ENCODE peak calls at places on chromosomes 13 and 19, in ten cellular contexts. W is suprapubic skin, X is Peyer's patch, Z is testis, G is heart left ventricle, B is adrenal gland, J is A549, N is esophagus muscularis mucosa, R is esophagus squamous epithelium, H is prostate gland. F is an unnamed sample.

GRCh38 chr13:20810808-20811207 is 37.0 kb upstream of the EEF1AKMT1 start:
- DNase-seq in G (no peak), Z (no peak), J (no peak), W (no peak), R (no peak), N (no peak), X (no peak), H (no peak), B (no peak), F (no peak)

GRCh38 chr13:95564948-95565347 is 12.4 kb downstream of the CLDN10 start:
- DNase-seq in N (no peak), J (no peak), W (no peak), G (no peak), Z (no peak), R (no peak), B (no peak), H (no peak), X (no peak), F (no peak)

GRCh38 chr13:44184740-44185139 is 188.9 kb upstream of the SERP2 start:
- DNase-seq in J (no peak), X (no peak), R (no peak), H (no peak), B (no peak), Z (no peak), W (no peak), N (no peak), G (no peak), F (no peak)

GRCh38 chr19:15641901-15642491 is 1.3 kb downstream of the CYP4F3 start:
- DNase-seq in J (no peak), H (no peak), N (no peak), W (no peak), G (no peak), X (no peak), R (peak), Z (no peak), B (no peak), F (no peak)

GRCh38 chr13:106433066-106433465 is 102.4 kb downstream of the EFNB2 start:
- DNase-seq in J (peak), W (no peak), X (no peak), N (peak), G (no peak), R (no peak), H (no peak), B (no peak), Z (no peak), F (no peak)

GRCh38 chr19:16496613-16496983 is 404 bp downstream of the C19orf44 start:
- DNase-seq in N (no peak), W (no peak), B (peak), G (peak), H (no peak), J (no peak), R (no peak), Z (peak), X (no peak), F (peak)

GRCh38 chr13:63184693-63185092 is 1769.0 kb upstream of the PCDH20 start:
- DNase-seq in Z (no peak), R (no peak), J (peak), N (no peak), H (no peak), B (no peak), W (no peak), X (no peak), G (no peak), F (no peak)

GRCh38 chr13:100636004-100636403 is 38.6 kb downstream of the TMTC4 start:
- DNase-seq in H (no peak), N (no peak), W (no peak), B (no peak), J (no peak), G (no peak), Z (no peak), X (no peak), R (no peak), F (no peak)

GRCh38 chr19:18793144-18794028 is 2.3 kb upstream of the COMP start:
- DNase-seq in X (no peak), J (no peak), W (no peak), H (no peak), G (no peak), B (no peak), N (no peak), Z (no peak), R (no peak), F (no peak)

GRCh38 chr13:70339738-70340137 is 231.5 kb upstream of the KLHL1 start:
- DNase-seq in N (no peak), W (no peak), X (no peak), H (no peak), G (no peak), Z (peak), R (no peak), B (no peak), J (peak), F (peak)

GRCh38 chr19:51096473-51097165 is 11.6 kb downstream of the CTU1 start:
- DNase-seq in R (no peak), W (no peak), X (no peak), G (no peak), J (peak), Z (no peak), N (no peak), H (no peak), B (no peak), F (no peak)

GRCh38 chr19:28519950-28520861 is 692.7 kb downstream of the UQCRFS1 start:
- DNase-seq in Z (no peak), G (no peak), X (no peak), R (no peak), J (no peak), W (no peak), H (no peak), B (peak), N (peak), F (no peak)

GRCh38 chr19:58307736-58308135 is 2.6 kb downstream of the ERVK3-1 start:
- DNase-seq in N (no peak), W (no peak), J (no peak), X (no peak), R (no peak), Z (no peak), B (no peak), H (no peak), G (no peak), F (no peak)

GRCh38 chr19:4380254-4380727 is 20.1 kb downstream of the SH3GL1 start:
- DNase-seq in R (no peak), H (no peak), B (peak), G (peak), Z (peak), W (peak), X (peak), N (no peak), J (no peak), F (no peak)

GRCh38 chr19:16368385-16369305 is 44.0 kb downstream of the KLF2 start:
- DNase-seq in J (no peak), B (peak), N (no peak), H (no peak), X (peak), R (no peak), Z (no peak), G (no peak), W (no peak), F (no peak)

GRCh38 chr13:57946361-57946760 is 314.8 kb downstream of the PCDH17 start:
- DNase-seq in W (no peak), X (no peak), Z (no peak), B (no peak), J (no peak), G (no peak), R (no peak), N (no peak), H (no peak), F (no peak)

GRCh38 chr19:56333506-56333905 is 18.9 kb upstream of the ZSCAN5A start:
- DNase-seq in Z (peak), W (no peak), X (peak), N (no peak), B (peak), H (peak), R (no peak), G (no peak), J (peak), F (peak)

GRCh38 chr19:11204943-11205349 is 7.6 kb upstream of the KANK2 start:
- DNase-seq in N (no peak), X (no peak), H (no peak), Z (no peak), W (no peak), G (no peak), R (no peak), J (no peak), B (peak), F (no peak)

GRCh38 chr19:2358548-2359173 is 1.4 kb upstream of the TMPRSS9 start:
- DNase-seq in W (no peak), B (no peak), N (no peak), H (no peak), X (peak), J (no peak), R (no peak), Z (no peak), G (no peak), F (no peak)

GRCh38 chr13:112793545-112794445 is 104.0 kb downstream of the ATP11A start:
- DNase-seq in N (no peak), B (no peak), J (no peak), W (peak), X (peak), Z (no peak), H (no peak), G (no peak), R (no peak), F (peak)

GRCh38 chr13:41352935-41353801 is 42.1 kb downstream of the NAA16 start:
- DNase-seq in W (no peak), J (peak), X (peak), Z (peak), B (no peak), N (no peak), G (peak), R (no peak), H (no peak), F (no peak)

GRCh38 chr19:40442328-40443130 is 1.6 kb downstream of the SERTAD3 start:
- DNase-seq in R (no peak), J (no peak), W (no peak), N (no peak), H (no peak), G (no peak), X (no peak), B (peak), Z (no peak), F (no peak)

GRCh38 chr19:35518313-35518712 is 4.9 kb upstream of the DMKN start:
- DNase-seq in G (no peak), H (no peak), J (peak), X (no peak), B (no peak), Z (no peak), R (no peak), W (no peak), N (no peak), F (no peak)

GRCh38 chr13:107992542-107992941 is 222.8 kb downstream of the LIG4 start:
- DNase-seq in W (no peak), Z (no peak), R (no peak), J (no peak), H (no peak), X (no peak), G (no peak), B (no peak), N (no peak), F (no peak)

DNA sequence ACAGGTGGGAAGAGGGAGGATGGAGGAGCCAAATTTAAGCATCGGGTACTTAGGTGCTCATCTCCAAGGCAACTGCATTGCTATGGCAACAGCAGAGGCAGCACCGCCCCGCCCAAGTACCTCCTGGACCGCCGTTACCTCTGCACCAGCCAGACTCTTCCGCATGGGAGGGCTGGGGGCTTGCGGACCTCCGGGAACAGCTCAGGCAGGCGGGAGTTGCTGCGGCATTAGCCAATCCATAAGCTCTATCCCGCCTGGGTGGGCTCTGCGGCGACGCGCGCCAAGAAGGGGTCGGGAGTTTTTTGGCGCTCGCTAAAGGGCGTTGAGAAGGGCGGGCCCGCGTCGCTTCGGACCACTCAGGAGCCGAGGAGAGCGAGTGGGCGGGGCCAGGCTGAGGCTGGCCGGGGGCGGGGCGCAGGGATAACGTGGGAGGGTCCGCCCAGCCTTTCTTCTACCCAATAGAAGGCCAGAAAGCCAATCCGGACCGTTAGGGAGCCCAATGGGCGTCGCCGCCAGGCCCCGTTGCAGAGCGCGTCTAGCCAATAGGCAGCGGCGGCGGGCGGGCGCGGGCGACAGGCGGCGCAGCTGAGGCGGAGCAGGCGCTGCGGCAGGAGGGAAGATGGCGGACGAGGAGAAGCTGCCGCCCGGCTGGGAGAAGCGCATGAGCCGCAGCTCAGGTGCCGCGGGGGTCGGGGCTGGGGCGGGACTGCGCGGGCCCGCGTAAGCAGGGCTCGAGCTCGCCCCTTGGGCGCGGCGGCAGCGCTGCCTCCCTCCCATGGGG is at the start of gene PIN1:
- DNase-seq in X (peak), J (peak), N (peak), R (peak), W (peak), Z (peak), G (peak), H (peak), B (peak), F (peak)
- TF ChIP-seq POLR2A in X (peak), J (peak), N (no peak), R (no peak), W (peak), Z (no peak), G (no peak), H (no peak), B (no peak), F (no peak)

DNA sequence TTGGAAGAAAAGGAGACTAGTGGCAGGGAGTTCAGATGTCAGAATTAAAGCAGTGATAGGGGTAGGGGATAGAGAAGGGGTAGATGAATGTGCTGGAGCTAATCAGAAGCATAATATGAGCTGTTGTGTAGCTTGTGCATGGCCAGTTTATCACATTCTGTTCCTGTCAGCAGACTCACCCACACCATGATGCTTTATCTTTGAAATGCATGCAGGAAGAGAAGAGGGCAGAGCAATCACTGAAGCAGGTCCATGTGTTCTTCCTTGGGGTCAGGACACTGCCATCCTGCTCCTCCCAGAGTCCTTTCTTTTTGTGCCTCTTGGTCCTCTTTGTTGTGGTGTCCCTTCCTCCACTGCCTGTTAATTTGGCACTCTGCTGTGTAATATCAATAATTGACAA is 5.8 kb downstream of the CHAMP1 start:
- DNase-seq in W (no peak), H (no peak), B (no peak), G (no peak), X (no peak), N (no peak), Z (no peak), J (no peak), R (no peak), F (no peak)
- H3K4me3 ChIP-seq in W (no peak), H (no peak), B (no peak), G (no peak), X (no peak), N (no peak), Z (no peak), J (no peak), R (no peak), F (no peak)

DNA sequence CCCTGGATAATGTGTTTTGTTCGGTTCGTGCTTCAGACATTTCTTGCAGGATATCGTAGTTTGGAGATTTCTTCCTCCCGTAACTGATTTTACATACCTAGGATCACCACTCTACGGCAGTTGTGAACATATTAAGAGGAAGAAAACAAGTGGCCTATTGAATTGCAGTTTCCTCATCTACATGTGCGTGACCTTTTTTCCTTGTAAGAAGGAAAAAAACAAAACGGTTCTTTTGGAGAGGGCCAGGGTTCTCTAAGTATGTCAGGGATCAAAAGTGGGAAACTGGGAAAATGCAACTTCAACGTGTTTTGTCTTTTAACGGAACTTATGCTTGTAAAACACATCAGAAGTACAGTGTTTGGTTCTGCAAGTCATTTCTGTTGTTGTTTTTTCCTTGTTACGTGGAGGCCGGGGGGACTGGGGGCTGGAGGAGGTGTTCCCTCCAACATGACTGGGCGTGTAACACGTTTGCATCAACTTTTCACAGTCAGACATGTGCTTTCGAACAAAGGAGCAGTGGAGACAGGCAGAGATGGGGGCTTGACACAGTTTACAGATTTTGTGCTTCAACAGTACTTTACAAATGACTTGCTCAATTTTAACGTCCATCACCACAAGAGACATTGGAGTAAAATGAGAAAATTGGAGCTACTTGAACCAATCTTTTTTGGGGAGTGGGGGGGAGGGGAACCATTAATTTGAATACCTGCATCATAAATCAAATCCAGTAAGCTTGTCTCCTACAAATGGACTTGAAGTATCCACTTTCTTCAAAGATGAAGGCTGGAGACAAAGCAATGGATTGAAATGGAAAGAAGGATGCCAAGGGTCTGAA is 3.8 kb downstream of the ZC3H4 start:
- DNase-seq in N (no peak), G (no peak), Z (no peak), J (peak), X (peak), R (no peak), H (no peak), W (no peak), B (no peak), F (no peak)
- TF ChIP-seq POLR2A in N (no peak), G (no peak), Z (no peak), J (no peak), X (no peak), R (no peak), H (peak), W (no peak), B (no peak), F (no peak)

GRCh38 chr19:12965812-12966135 is 3.6 kb upstream of the DAND5 start:
- DNase-seq in H (no peak), W (no peak), J (no peak), X (no peak), R (no peak), Z (no peak), G (no peak), N (no peak), B (no peak), F (no peak)
- H3K4me3 ChIP-seq in H (peak), W (peak), J (peak), X (peak), R (peak), Z (peak), G (peak), N (peak), B (no peak), F (peak)

GRCh38 chr19:42816901-42817300 is 51.4 kb upstream of the PSG8 start:
- DNase-seq in H (no peak), G (no peak), N (no peak), R (no peak), B (no peak), W (no peak), J (peak), Z (no peak), X (no peak), F (no peak)
- TF ChIP-seq POLR2A in H (no peak), G (no peak), N (no peak), R (no peak), B (no peak), W (no peak), J (no peak), Z (no peak), X (no peak), F (no peak)

DNA sequence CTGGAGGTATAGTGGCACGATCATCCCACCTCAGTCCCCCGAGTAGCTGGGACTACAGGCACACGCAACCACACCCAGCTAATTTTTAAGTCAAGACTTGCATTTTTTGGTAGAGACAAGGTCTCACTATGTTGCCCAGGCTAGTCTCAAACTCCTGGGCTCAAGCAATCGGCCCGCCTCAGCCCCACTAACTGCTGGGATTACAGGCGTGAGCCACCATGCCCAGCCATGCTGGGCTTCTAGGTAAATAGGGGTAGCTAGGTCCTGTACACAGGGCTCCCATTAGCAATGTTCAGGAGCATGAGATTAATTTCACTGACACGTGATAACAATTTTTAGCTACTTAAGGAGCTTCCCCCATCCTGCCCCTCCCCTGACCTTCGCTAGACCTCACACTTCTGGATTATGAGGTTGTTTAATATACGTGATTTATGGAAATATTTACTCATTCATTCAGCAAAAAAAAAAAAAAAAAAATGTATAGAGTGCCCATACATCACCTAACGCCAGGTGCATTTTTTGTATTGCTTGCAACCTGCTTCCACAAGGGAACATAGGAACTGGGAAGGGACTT is 19.2 kb downstream of the TMEM272 start:
- DNase-seq in Z (no peak), X (no peak), N (no peak), J (no peak), R (no peak), B (no peak), G (no peak), W (no peak), H (no peak), F (no peak)
- H3K4me3 ChIP-seq in Z (no peak), X (no peak), N (no peak), J (no peak), R (no peak), B (no peak), G (no peak), W (no peak), H (no peak), F (no peak)

GRCh38 chr19:3366104-3366760 is at the start of gene NFIC:
- DNase-seq in J (peak), W (peak), X (peak), R (no peak), H (peak), N (peak), G (peak), Z (peak), B (peak), F (peak)
- TF ChIP-seq POLR2A in J (no peak), W (no peak), X (no peak), R (no peak), H (peak), N (no peak), G (no peak), Z (no peak), B (no peak), F (no peak)

GRCh38 chr19:12666305-12667048 is at the start of the genes MAN2B1 and WDR83:
- DNase-seq in W (peak), X (peak), B (peak), Z (peak), G (peak), H (peak), N (no peak), R (no peak), J (peak), F (peak)

GRCh38 chr19:12669272-12670158 is 2.9 kb downstream of the WDR83 start:
- DNase-seq in W (peak), X (peak), R (no peak), J (peak), N (peak), Z (peak), G (peak), B (peak), H (peak), F (peak)

GRCh38 chr19:12668937-12669271 is 2.3 kb downstream of the WDR83 start:
- DNase-seq in W (peak), H (peak), X (peak), J (peak), R (no peak), G (peak), Z (peak), B (peak), N (peak), F (peak)

GRCh38 chr19:12668346-12668745 is 1.7 kb downstream of the WDR83 start:
- DNase-seq in B (no peak), X (no peak), R (no peak), W (no peak), J (no peak), Z (no peak), N (no peak), G (no peak), H (no peak), F (no peak)

DNA sequence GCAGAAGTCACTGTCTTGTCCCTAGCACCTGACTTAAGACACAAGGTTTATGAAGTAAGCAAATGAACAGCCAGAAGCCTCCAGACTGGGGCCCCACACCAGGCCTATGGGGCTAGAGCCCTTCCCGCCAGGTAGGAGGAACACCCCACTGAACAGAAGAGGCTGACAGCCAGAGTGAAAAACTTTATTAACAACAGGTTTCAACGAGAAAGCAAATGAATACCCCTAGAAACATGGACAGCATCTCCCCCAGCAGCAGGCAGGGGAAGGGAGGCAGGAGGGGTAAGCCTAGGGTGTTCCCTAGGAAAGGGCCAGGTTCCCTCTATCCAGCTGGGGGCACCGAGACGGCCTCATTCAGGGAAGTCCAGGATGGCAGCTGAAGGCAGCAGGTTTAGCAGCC is 1.3 kb downstream of the WDR83 start:
- DNase-seq in X (no peak), N (no peak), W (peak), H (no peak), Z (no peak), B (no peak), J (no peak), G (no peak), R (no peak), F (no peak)
- H3K4me3 ChIP-seq in X (peak), N (peak), W (peak), H (peak), Z (no peak), B (no peak), J (peak), G (peak), R (peak), F (peak)